ENCODE peak calls at places on chromosomes 2 and 18, in nine cellular contexts. Z is sigmoid colon, A is ovary, E is A549, Q is esophagus squamous epithelium, H is IMR-90, Y is breast epithelium, P is Peyer's patch, I is right lobe of liver. B is an unnamed sample.
A peak's percentile ranks its signal among the peaks of the same experiment; 100 is the strongest.

GRCh38 chr18:13570856-13571495 is 155.4 kb downstream of the FAM210A start:
- DNase-seq in Z (no peak), A (no peak), E (no peak), Q (no peak), H (peak; percentile 7), Y (no peak), P (no peak), I (no peak), B (no peak)

GRCh38 chr18:39591647-39592046 is 2026.0 kb upstream of the CELF4 start:
- DNase-seq in Z (no peak), A (no peak), E (no peak), Q (no peak), H (no peak), Y (no peak), P (no peak), I (no peak), B (no peak)

GRCh38 chr2:155846249-155846648 is 486.3 kb downstream of the NR4A2 start:
- DNase-seq in Z (no peak), A (no peak), E (no peak), Q (no peak), H (no peak), Y (no peak), P (no peak), I (no peak), B (no peak)

GRCh38 chr18:22493255-22493654 is 75.5 kb upstream of the CTAGE1 start:
- DNase-seq in Z (no peak), A (no peak), E (no peak), Q (no peak), H (no peak), Y (no peak), P (no peak), I (no peak), B (no peak)

GRCh38 chr2:216318470-216318869 is 53.8 kb downstream of the MARCHF4 start:
- DNase-seq in Z (no peak), A (no peak), E (no peak), Q (no peak), H (no peak), Y (no peak), P (no peak), I (no peak), B (no peak)

GRCh38 chr18:57004366-57005121 is 142.3 kb upstream of the BOD1L2 start:
- DNase-seq in Z (no peak), A (no peak), E (peak; percentile 20), Q (no peak), H (peak; percentile 76), Y (no peak), P (no peak), I (no peak), B (no peak)

GRCh38 chr2:30362468-30363081 is 84.5 kb upstream of the LCLAT1 start:
- DNase-seq in Z (no peak), A (no peak), E (peak; percentile 24), Q (no peak), H (peak; percentile 70), Y (no peak), P (no peak), I (no peak), B (peak; percentile 30)

GRCh38 chr2:226135861-226136548 is 663.6 kb downstream of the IRS1 start:
- DNase-seq in Z (no peak), A (no peak), E (no peak), Q (no peak), H (no peak), Y (no peak), P (no peak), I (no peak), B (no peak)

GRCh38 chr2:54360055-54360792 is 95.9 kb upstream of the SPTBN1 start:
- DNase-seq in Z (peak; percentile 68), A (peak; percentile 60), E (no peak), Q (no peak), H (peak; percentile 67), Y (no peak), P (no peak), I (no peak), B (peak; percentile 68)

GRCh38 chr18:58691256-58691655 is 20.0 kb downstream of the MALT1 start:
- DNase-seq in Z (no peak), A (no peak), E (no peak), Q (no peak), H (no peak), Y (no peak), P (no peak), I (peak; percentile 35), B (no peak)

GRCh38 chr2:148165975-148166374 is 145.1 kb downstream of the MBD5 start:
- DNase-seq in Z (no peak), A (no peak), E (no peak), Q (no peak), H (no peak), Y (no peak), P (no peak), I (no peak), B (no peak)

GRCh38 chr2:117854610-117855009 is 40.1 kb downstream of the DDX18 start:
- DNase-seq in Z (no peak), A (no peak), E (no peak), Q (no peak), H (no peak), Y (no peak), P (no peak), I (no peak), B (no peak)

GRCh38 chr2:71564790-71565189 is 111.4 kb downstream of the DYSF start:
- DNase-seq in Z (no peak), A (no peak), E (no peak), Q (no peak), H (no peak), Y (no peak), P (no peak), I (no peak), B (no peak)

GRCh38 chr18:46563317-46563716 is 93.7 kb downstream of the LOXHD1 start:
- DNase-seq in Z (no peak), A (no peak), E (no peak), Q (no peak), H (no peak), Y (no peak), P (no peak), I (no peak), B (no peak)

GRCh38 chr2:26184086-26184485 is 11.2 kb downstream of the GAREM2 start:
- DNase-seq in Z (peak; percentile 70), A (no peak), E (no peak), Q (no peak), H (no peak), Y (no peak), P (no peak), I (no peak), B (no peak)

GRCh38 chr2:183229386-183229785 is 105.1 kb downstream of the NUP35 start:
- DNase-seq in Z (no peak), A (no peak), E (no peak), Q (no peak), H (peak; percentile 63), Y (no peak), P (no peak), I (no peak), B (no peak)

GRCh38 chr2:174841931-174842330 is 77.7 kb upstream of the CHRNA1 start:
- DNase-seq in Z (no peak), A (no peak), E (no peak), Q (no peak), H (no peak), Y (no peak), P (no peak), I (no peak), B (no peak)
- H3K27ac ChIP-seq in Z (no peak overlapping the region), A (no peak overlapping the region), E (no peak overlapping the region), Q (no peak overlapping the region), H (peak overlapping the region; percentile 45), Y (no peak overlapping the region), P (no peak overlapping the region), I (no peak overlapping the region), B (no peak overlapping the region)

DNA sequence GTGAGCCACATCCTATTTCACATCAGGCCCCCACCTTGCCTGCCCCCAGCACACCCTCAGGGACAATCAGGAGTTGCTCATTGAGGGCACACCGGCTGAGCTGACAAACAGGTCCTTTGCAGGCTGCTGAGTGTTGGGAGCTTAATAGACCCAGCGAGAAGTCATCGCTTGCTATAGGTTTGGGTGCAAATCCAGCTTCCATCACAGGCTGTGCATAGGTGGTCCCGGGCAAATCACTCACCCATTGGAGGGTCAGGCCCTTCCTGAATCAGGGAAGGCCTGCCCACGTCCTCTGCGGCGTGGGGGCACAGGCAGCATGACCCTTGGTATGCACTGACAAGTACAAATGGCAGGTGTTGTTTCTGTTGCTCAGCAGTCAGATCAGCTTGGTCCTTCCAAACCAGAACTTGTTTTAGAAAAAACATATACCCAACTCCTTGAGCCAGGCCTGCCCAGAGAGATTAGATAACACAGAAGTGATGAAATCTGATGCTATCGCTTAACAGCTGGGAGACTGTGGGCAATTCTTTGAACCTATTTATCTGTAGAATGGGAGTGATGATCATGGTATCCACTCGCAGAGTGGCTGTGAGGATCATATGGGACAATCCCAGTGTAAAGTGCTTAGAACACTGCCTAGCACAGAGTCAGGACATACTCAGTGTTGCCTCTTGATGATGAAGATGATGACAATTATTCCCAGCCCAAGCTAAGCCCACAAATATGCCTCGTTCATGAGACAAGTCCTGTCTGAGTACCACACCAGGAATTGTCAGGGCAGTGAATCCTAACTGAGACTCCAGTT is 34.9 kb downstream of the SMAD7 start:
- DNase-seq in Z (peak; percentile 38), A (peak; percentile 7), E (no peak), Q (no peak), H (peak; percentile 32), Y (no peak), P (peak; percentile 31), I (no peak), B (no peak)
- H3K4me3 ChIP-seq in Z (no peak overlapping the region), A (no peak overlapping the region), E (no peak overlapping the region), Q (no peak overlapping the region), H (no peak overlapping the region), Y (no peak overlapping the region), P (no peak overlapping the region), I (no peak overlapping the region), B (no peak overlapping the region)

DNA sequence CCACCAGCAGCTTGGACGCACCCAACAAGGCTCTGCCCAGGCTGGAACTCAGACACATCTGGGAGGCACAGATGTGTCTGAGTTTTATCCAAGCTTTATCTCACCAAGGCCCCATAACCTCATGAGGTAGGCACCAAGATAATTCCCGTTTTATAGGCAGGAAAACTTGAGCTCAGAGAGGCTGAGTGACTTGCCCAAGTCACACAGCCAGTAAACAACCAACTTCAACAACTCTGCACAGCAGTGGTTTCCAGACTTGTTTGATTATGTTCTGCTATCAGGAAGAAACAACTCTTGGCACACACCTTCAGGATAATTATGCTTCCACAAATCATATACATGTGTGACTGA is 63.1 kb downstream of the ZFP36L2 start:
- DNase-seq in Z (no peak), A (no peak), E (no peak), Q (no peak), H (no peak), Y (no peak), P (no peak), I (no peak), B (no peak)
- TF ChIP-seq POLR2A in Z (no peak), A (no peak), E (no peak), Q (no peak), H (no peak), Y (no peak), P (no peak), I (no peak), B (no peak)

DNA sequence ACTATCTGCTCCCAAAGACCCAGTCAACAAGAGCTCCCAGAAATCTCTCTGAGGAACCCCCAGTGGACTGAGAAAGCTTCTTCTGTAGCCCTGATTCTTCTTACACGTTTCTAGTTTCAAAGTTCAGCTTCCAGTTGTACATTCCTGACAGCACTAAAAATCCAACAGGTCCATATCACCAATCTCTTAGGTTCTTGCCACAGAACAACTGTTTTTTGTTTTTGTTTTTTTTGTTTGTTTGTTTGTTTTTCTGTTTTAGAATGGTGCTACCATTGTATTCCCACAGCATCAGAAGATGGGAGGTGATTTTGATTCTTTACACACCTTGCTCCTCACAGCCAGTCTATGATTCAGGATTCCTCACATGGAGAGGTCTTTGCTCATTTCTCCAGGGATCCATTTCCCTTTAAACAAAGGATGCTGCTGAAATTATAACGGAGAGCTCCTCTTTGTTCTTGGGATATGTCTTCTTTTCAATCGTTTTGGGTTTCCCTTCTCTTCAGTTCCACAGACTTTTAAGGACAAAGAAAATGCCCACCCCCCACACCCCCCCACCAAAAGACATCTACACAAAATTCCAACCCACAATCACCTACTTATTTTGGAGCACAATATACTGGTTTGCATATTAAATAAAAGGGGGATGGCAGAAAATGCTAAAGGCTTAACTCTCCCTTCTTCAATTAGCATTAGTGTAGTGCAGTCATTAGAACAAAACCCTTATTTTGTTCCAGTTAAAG is 56.1 kb upstream of the COBLL1 start:
- DNase-seq in Z (no peak), A (no peak), E (no peak), Q (no peak), H (no peak), Y (no peak), P (no peak), I (no peak), B (no peak)
- H3K27ac ChIP-seq in Z (no peak overlapping the region), A (no peak overlapping the region), E (peak overlapping the region; percentile 81), Q (no peak overlapping the region), H (peak overlapping the region; percentile 57), Y (no peak overlapping the region), P (no peak overlapping the region), I (no peak overlapping the region), B (peak overlapping the region; percentile 83)

B was measured in adrenal gland.